ENCODE peak calls at places on chromosomes 1 and 21, in nine cellular contexts. One of them, this sample, is unnamed.

GRCh38 chr1:192861860-192862259 is 53.0 kb downstream of the RGS2 start:
- DNase-seq in naive thymus-derived CD8-positive, alpha-beta T cell: no peak
- DNase-seq in HT1080: no peak
- DNase-seq in T-cell: no peak
- DNase-seq in GM06990: no peak
- DNase-seq in nucleus accumbens: no peak
- DNase-seq in CD4-positive, alpha-beta T cell: no peak
- DNase-seq in neural progenitor cell: no peak
- DNase-seq in PC-9: no peak
- DNase-seq in this sample: no peak

GRCh38 chr1:6625579-6626149 is 996 bp downstream of the THAP3 start:
- DNase-seq in naive thymus-derived CD8-positive, alpha-beta T cell: no peak
- DNase-seq in HT1080: no peak
- DNase-seq in T-cell: no peak
- DNase-seq in GM06990: no peak
- DNase-seq in nucleus accumbens: peak
- DNase-seq in CD4-positive, alpha-beta T cell: no peak
- DNase-seq in neural progenitor cell: no peak
- DNase-seq in PC-9: no peak
- DNase-seq in this sample: no peak

GRCh38 chr1:186974774-186975181 is 146.0 kb downstream of the PLA2G4A start:
- DNase-seq in naive thymus-derived CD8-positive, alpha-beta T cell: no peak
- DNase-seq in HT1080: peak
- DNase-seq in T-cell: no peak
- DNase-seq in GM06990: no peak
- DNase-seq in nucleus accumbens: no peak
- DNase-seq in CD4-positive, alpha-beta T cell: no peak
- DNase-seq in neural progenitor cell: no peak
- DNase-seq in PC-9: no peak
- DNase-seq in this sample: no peak

GRCh38 chr1:978069-978834 is 3.6 kb downstream of the PERM1 start:
- DNase-seq in naive thymus-derived CD8-positive, alpha-beta T cell: no peak
- DNase-seq in HT1080: no peak
- DNase-seq in T-cell: no peak
- DNase-seq in GM06990: no peak
- DNase-seq in nucleus accumbens: no peak
- DNase-seq in CD4-positive, alpha-beta T cell: no peak
- DNase-seq in neural progenitor cell: no peak
- DNase-seq in PC-9: no peak
- DNase-seq in this sample: no peak

GRCh38 chr1:161021168-161021958 is 411 bp upstream of the F11R start:
- DNase-seq in naive thymus-derived CD8-positive, alpha-beta T cell: peak
- DNase-seq in HT1080: peak
- DNase-seq in T-cell: peak
- DNase-seq in GM06990: peak
- DNase-seq in nucleus accumbens: peak
- DNase-seq in CD4-positive, alpha-beta T cell: peak
- DNase-seq in neural progenitor cell: peak
- DNase-seq in PC-9: peak
- DNase-seq in this sample: peak

GRCh38 chr1:24850353-24850905 is 79.6 kb downstream of the RUNX3 start:
- DNase-seq in naive thymus-derived CD8-positive, alpha-beta T cell: no peak
- DNase-seq in HT1080: peak
- DNase-seq in T-cell: no peak
- DNase-seq in GM06990: no peak
- DNase-seq in nucleus accumbens: no peak
- DNase-seq in CD4-positive, alpha-beta T cell: no peak
- DNase-seq in neural progenitor cell: no peak
- DNase-seq in PC-9: no peak
- DNase-seq in this sample: no peak

GRCh38 chr21:43209575-43210453 is 41.0 kb downstream of the CRYAA start:
- DNase-seq in naive thymus-derived CD8-positive, alpha-beta T cell: no peak
- DNase-seq in HT1080: peak
- DNase-seq in T-cell: no peak
- DNase-seq in GM06990: no peak
- DNase-seq in nucleus accumbens: no peak
- DNase-seq in CD4-positive, alpha-beta T cell: no peak
- DNase-seq in neural progenitor cell: no peak
- DNase-seq in PC-9: peak
- DNase-seq in this sample: peak

GRCh38 chr1:213163278-213163711 is 112.3 kb downstream of the RPS6KC1 start:
- DNase-seq in naive thymus-derived CD8-positive, alpha-beta T cell: no peak
- DNase-seq in HT1080: no peak
- DNase-seq in T-cell: no peak
- DNase-seq in GM06990: no peak
- DNase-seq in nucleus accumbens: no peak
- DNase-seq in CD4-positive, alpha-beta T cell: no peak
- DNase-seq in neural progenitor cell: no peak
- DNase-seq in PC-9: no peak
- DNase-seq in this sample: no peak

GRCh38 chr21:29376556-29376955 is 77.8 kb downstream of the BACH1 start:
- DNase-seq in naive thymus-derived CD8-positive, alpha-beta T cell: peak
- DNase-seq in HT1080: peak
- DNase-seq in T-cell: peak
- DNase-seq in GM06990: peak
- DNase-seq in nucleus accumbens: no peak
- DNase-seq in CD4-positive, alpha-beta T cell: peak
- DNase-seq in neural progenitor cell: peak
- DNase-seq in PC-9: no peak
- DNase-seq in this sample: no peak

GRCh38 chr1:217066794-217067193 is 343.6 kb upstream of the ESRRG start:
- DNase-seq in naive thymus-derived CD8-positive, alpha-beta T cell: no peak
- DNase-seq in HT1080: no peak
- DNase-seq in T-cell: no peak
- DNase-seq in GM06990: no peak
- DNase-seq in nucleus accumbens: no peak
- DNase-seq in CD4-positive, alpha-beta T cell: no peak
- DNase-seq in neural progenitor cell: no peak
- DNase-seq in PC-9: no peak
- DNase-seq in this sample: no peak

GRCh38 chr21:17139696-17140095 is 373.1 kb upstream of the CXADR start:
- DNase-seq in naive thymus-derived CD8-positive, alpha-beta T cell: no peak
- DNase-seq in HT1080: peak
- DNase-seq in T-cell: no peak
- DNase-seq in GM06990: no peak
- DNase-seq in nucleus accumbens: no peak
- DNase-seq in CD4-positive, alpha-beta T cell: no peak
- DNase-seq in neural progenitor cell: no peak
- DNase-seq in PC-9: no peak
- DNase-seq in this sample: no peak

GRCh38 chr1:189424746-189425331 is 1052.8 kb downstream of the BRINP3 start:
- DNase-seq in naive thymus-derived CD8-positive, alpha-beta T cell: no peak
- DNase-seq in HT1080: no peak
- DNase-seq in T-cell: no peak
- DNase-seq in GM06990: no peak
- DNase-seq in nucleus accumbens: no peak
- DNase-seq in CD4-positive, alpha-beta T cell: no peak
- DNase-seq in neural progenitor cell: peak
- DNase-seq in PC-9: no peak
- DNase-seq in this sample: no peak

GRCh38 chr1:153684892-153685291 is 6.4 kb downstream of the NPR1 start:
- DNase-seq in naive thymus-derived CD8-positive, alpha-beta T cell: no peak
- DNase-seq in HT1080: no peak
- DNase-seq in T-cell: no peak
- DNase-seq in GM06990: no peak
- DNase-seq in nucleus accumbens: no peak
- DNase-seq in CD4-positive, alpha-beta T cell: no peak
- DNase-seq in neural progenitor cell: no peak
- DNase-seq in PC-9: no peak
- DNase-seq in this sample: no peak

GRCh38 chr1:53051676-53052075 is 10.3 kb upstream of the PODN start:
- DNase-seq in naive thymus-derived CD8-positive, alpha-beta T cell: no peak
- DNase-seq in HT1080: no peak
- DNase-seq in T-cell: no peak
- DNase-seq in GM06990: no peak
- DNase-seq in nucleus accumbens: no peak
- DNase-seq in CD4-positive, alpha-beta T cell: no peak
- DNase-seq in neural progenitor cell: no peak
- DNase-seq in PC-9: no peak
- DNase-seq in this sample: no peak

GRCh38 chr21:39612233-39613028 is at the start of gene B3GALT5:
- DNase-seq in naive thymus-derived CD8-positive, alpha-beta T cell: no peak
- DNase-seq in HT1080: peak
- DNase-seq in T-cell: no peak
- DNase-seq in GM06990: no peak
- DNase-seq in nucleus accumbens: peak
- DNase-seq in CD4-positive, alpha-beta T cell: no peak
- DNase-seq in neural progenitor cell: peak
- DNase-seq in PC-9: no peak
- DNase-seq in this sample: no peak

GRCh38 chr1:34500451-34500850 is 254.4 kb upstream of the GJB5 start:
- DNase-seq in naive thymus-derived CD8-positive, alpha-beta T cell: no peak
- DNase-seq in HT1080: peak
- DNase-seq in T-cell: no peak
- DNase-seq in GM06990: no peak
- DNase-seq in nucleus accumbens: no peak
- DNase-seq in CD4-positive, alpha-beta T cell: no peak
- DNase-seq in neural progenitor cell: peak
- DNase-seq in PC-9: no peak
- DNase-seq in this sample: peak

GRCh38 chr21:38459490-38459889 is 38.8 kb downstream of the ERG start:
- DNase-seq in naive thymus-derived CD8-positive, alpha-beta T cell: no peak
- DNase-seq in HT1080: no peak
- DNase-seq in T-cell: no peak
- DNase-seq in GM06990: no peak
- DNase-seq in nucleus accumbens: no peak
- DNase-seq in CD4-positive, alpha-beta T cell: no peak
- DNase-seq in neural progenitor cell: no peak
- DNase-seq in PC-9: no peak
- DNase-seq in this sample: no peak

GRCh38 chr1:6033986-6034749 is 11.5 kb upstream of the KCNAB2 start:
- DNase-seq in naive thymus-derived CD8-positive, alpha-beta T cell: no peak
- DNase-seq in HT1080: no peak
- DNase-seq in T-cell: no peak
- DNase-seq in GM06990: no peak
- DNase-seq in nucleus accumbens: peak
- DNase-seq in CD4-positive, alpha-beta T cell: peak
- DNase-seq in neural progenitor cell: peak
- DNase-seq in PC-9: no peak
- DNase-seq in this sample: no peak

GRCh38 chr1:206459703-206460102 is 10.6 kb upstream of the IKBKE start:
- DNase-seq in naive thymus-derived CD8-positive, alpha-beta T cell: no peak
- DNase-seq in HT1080: no peak
- DNase-seq in T-cell: no peak
- DNase-seq in GM06990: no peak
- DNase-seq in nucleus accumbens: no peak
- DNase-seq in CD4-positive, alpha-beta T cell: no peak
- DNase-seq in neural progenitor cell: no peak
- DNase-seq in PC-9: no peak
- DNase-seq in this sample: no peak

GRCh38 chr1:220451541-220451940 is 76.4 kb upstream of the MARK1 start:
- DNase-seq in naive thymus-derived CD8-positive, alpha-beta T cell: no peak
- DNase-seq in HT1080: no peak
- DNase-seq in T-cell: no peak
- DNase-seq in GM06990: no peak
- DNase-seq in nucleus accumbens: no peak
- DNase-seq in CD4-positive, alpha-beta T cell: no peak
- DNase-seq in neural progenitor cell: no peak
- DNase-seq in PC-9: peak
- DNase-seq in this sample: no peak

GRCh38 chr1:224592636-224593579 is 23.2 kb upstream of the CNIH3 start:
- DNase-seq in naive thymus-derived CD8-positive, alpha-beta T cell: no peak
- DNase-seq in HT1080: peak
- DNase-seq in T-cell: no peak
- DNase-seq in GM06990: peak
- DNase-seq in nucleus accumbens: no peak
- DNase-seq in CD4-positive, alpha-beta T cell: no peak
- DNase-seq in neural progenitor cell: no peak
- DNase-seq in PC-9: no peak
- DNase-seq in this sample: peak

GRCh38 chr1:171258943-171259342 is 10.6 kb downstream of the FMO1 start:
- DNase-seq in naive thymus-derived CD8-positive, alpha-beta T cell: no peak
- DNase-seq in HT1080: no peak
- DNase-seq in T-cell: no peak
- DNase-seq in GM06990: no peak
- DNase-seq in nucleus accumbens: no peak
- DNase-seq in CD4-positive, alpha-beta T cell: no peak
- DNase-seq in neural progenitor cell: no peak
- DNase-seq in PC-9: no peak
- DNase-seq in this sample: no peak

GRCh38 chr1:109113787-109114568 is at the start of gene ELAPOR1:
- DNase-seq in naive thymus-derived CD8-positive, alpha-beta T cell: peak
- DNase-seq in HT1080: no peak
- DNase-seq in T-cell: peak
- DNase-seq in GM06990: peak
- DNase-seq in nucleus accumbens: peak
- DNase-seq in CD4-positive, alpha-beta T cell: peak
- DNase-seq in neural progenitor cell: peak
- DNase-seq in PC-9: no peak
- DNase-seq in this sample: no peak